ENCODE peak calls at places on chromosomes 7 and 10, in six cellular contexts. O is T follicular helper cell; W is mammary epithelial cell; P is substantia nigra; R is CD4-positive, alpha-beta memory T cell; B is T-helper 22 cell. D is an unnamed sample.

GRCh38 chr7:117997862-117998825 is 124.9 kb upstream of the CTTNBP2 start:
- DNase-seq in O (no peak), W (peak; percentile 71), P (no peak), R (no peak), B (no peak), D (peak; percentile 57)

GRCh38 chr10:19908991-19909699 is 92.9 kb downstream of the PLXDC2 start:
- DNase-seq in O (no peak), W (no peak), P (no peak), R (no peak), B (no peak), D (no peak)

GRCh38 chr10:74290703-74291102 is 139.7 kb downstream of the ADK start:
- DNase-seq in O (no peak), W (no peak), P (no peak), R (no peak), B (no peak), D (no peak)

GRCh38 chr10:71708897-71709882 is 10.4 kb downstream of the C10orf105 start:
- DNase-seq in O (no peak), W (no peak), P (no peak), R (no peak), B (no peak), D (no peak)

GRCh38 chr10:18616337-18616736 is 35.0 kb downstream of the NSUN6 start:
- DNase-seq in O (no peak), W (no peak), P (no peak), R (no peak), B (no peak), D (no peak)

GRCh38 chr10:92756233-92757065 is 66.7 kb downstream of the HHEX start:
- DNase-seq in O (no peak), W (no peak), P (no peak), R (no peak), B (no peak), D (no peak)

GRCh38 chr10:99522511-99523250 is 10.1 kb upstream of the NKX2-3 start:
- DNase-seq in O (no peak), W (no peak), P (no peak), R (no peak), B (no peak), D (no peak)

GRCh38 chr10:34194259-34194658 is 620.8 kb downstream of the PARD3 start:
- DNase-seq in O (no peak), W (no peak), P (no peak), R (no peak), B (no peak), D (no peak)

GRCh38 chr7:37921340-37921805 is 933 bp downstream of the EPDR1 start:
- DNase-seq in O (no peak), W (no peak), P (no peak), R (no peak), B (no peak), D (no peak)

GRCh38 chr7:87154569-87154968 is 2.3 kb downstream of the DMTF1 start:
- DNase-seq in O (no peak), W (no peak), P (no peak), R (no peak), B (no peak), D (no peak)

GRCh38 chr10:127243490-127244272 is 47.3 kb upstream of the INSYN2A start:
- DNase-seq in O (no peak), W (peak; percentile 11), P (no peak), R (peak; percentile 17), B (no peak), D (peak; percentile 56)

GRCh38 chr7:106450716-106451115 is 165.9 kb upstream of the NAMPT start:
- DNase-seq in O (no peak), W (peak; percentile 73), P (no peak), R (no peak), B (no peak), D (no peak)

GRCh38 chr10:4390219-4390618 is 435.8 kb upstream of the AKR1E2 start:
- DNase-seq in O (no peak), W (no peak), P (no peak), R (no peak), B (no peak), D (no peak)

GRCh38 chr7:93515144-93515543 is 59.4 kb downstream of the CALCR start:
- DNase-seq in O (no peak), W (peak; percentile 3), P (no peak), R (no peak), B (no peak), D (no peak)

GRCh38 chr7:130393095-130393494 is 12.8 kb downstream of the CPA1 start:
- DNase-seq in O (no peak), W (no peak), P (no peak), R (no peak), B (no peak), D (no peak)

GRCh38 chr7:142906643-142907042 is 21.1 kb upstream of the TRPV6 start:
- DNase-seq in O (no peak), W (no peak), P (no peak), R (no peak), B (no peak), D (no peak)

GRCh38 chr7:36462551-36463137 is 73.0 kb downstream of the ANLN start:
- DNase-seq in O (no peak), W (no peak), P (no peak), R (no peak), B (no peak), D (no peak)

GRCh38 chr7:83947260-83947659 is 247.3 kb downstream of the SEMA3A start:
- DNase-seq in O (no peak), W (peak; percentile 10), P (no peak), R (no peak), B (no peak), D (peak; percentile 44)

GRCh38 chr7:2928613-2929311 is 84.7 kb upstream of the GNA12 start:
- DNase-seq in O (no peak), W (no peak), P (no peak), R (no peak), B (no peak), D (no peak)

GRCh38 chr10:1938317-1938716 is 201.0 kb upstream of the ADARB2 start:
- DNase-seq in O (no peak), W (no peak), P (no peak), R (peak; percentile 34), B (no peak), D (no peak)

GRCh38 chr10:132608511-132609195 is 71.1 kb downstream of the INPP5A start:
- DNase-seq in O (no peak), W (no peak), P (no peak), R (no peak), B (no peak), D (no peak)

GRCh38 chr7:51152801-51153200 is 163.8 kb downstream of the COBL start:
- DNase-seq in O (no peak), W (no peak), P (no peak), R (no peak), B (no peak), D (no peak)

GRCh38 chr7:107021600-107021999 is 22.9 kb upstream of the PRKAR2B start:
- DNase-seq in O (no peak), W (no peak), P (no peak), R (no peak), B (no peak), D (no peak)

GRCh38 chr7:124908258-124908657 is 21.4 kb downstream of the POT1 start:
- DNase-seq in O (no peak), W (no peak), P (no peak), R (no peak), B (no peak), D (no peak)

GRCh38 chr10:15931376-15931775 is 71.1 kb upstream of the MINDY3 start:
- DNase-seq in O (no peak), W (no peak), P (no peak), R (no peak), B (no peak), D (no peak)

GRCh38 chr10:131226831-131227740 is 84.4 kb downstream of the TCERG1L start:
- DNase-seq in O (no peak), W (no peak), P (no peak), R (no peak), B (no peak), D (no peak)

GRCh38 chr7:106717997-106718871 is 57.3 kb upstream of the CCDC71L start:
- DNase-seq in O (peak; percentile 29), W (peak; percentile 95), P (no peak), R (peak; percentile 40), B (peak; percentile 47), D (peak; percentile 84)

GRCh38 chr7:112182749-112183148 is 23.4 kb downstream of the DOCK4 start:
- DNase-seq in O (no peak), W (no peak), P (peak; percentile 37), R (no peak), B (no peak), D (no peak)

GRCh38 chr10:131193923-131194322 is 117.6 kb downstream of the TCERG1L start:
- DNase-seq in O (no peak), W (no peak), P (no peak), R (no peak), B (no peak), D (no peak)

GRCh38 chr10:117734626-117735405 is 192.3 kb downstream of the EMX2 start:
- DNase-seq in O (no peak), W (no peak), P (no peak), R (no peak), B (no peak), D (no peak)

GRCh38 chr10:87619705-87620104 is 40.0 kb upstream of the PAPSS2 start:
- DNase-seq in O (no peak), W (peak; percentile 6), P (no peak), R (no peak), B (no peak), D (no peak)

D was measured in trophoblast cell.